ENCODE peak calls at places on chromosomes 4 and X, in five cellular contexts. I is K562, H is HepG2, L is HCT116, T is H1. N is an unnamed sample.
A peak's percentile ranks its signal among the peaks of the same experiment; 100 is the strongest.

GRCh38 chrX:110678591-110678990 is 117.0 kb downstream of the CHRDL1 start:
- DNase-seq in I (no peak), L (no peak), T (no peak), H (no peak), N (peak; percentile 3)

GRCh38 chrX:129653181-129653984 is 1.4 kb downstream of the APLN start:
- DNase-seq in T (no peak), H (no peak), L (no peak), I (no peak), N (no peak)

GRCh38 chr4:76087007-76087769 is 12.7 kb downstream of the ART3 start:
- DNase-seq in T (peak; percentile 64), L (peak; percentile 62), I (peak; percentile 55), H (peak; percentile 86), N (peak; percentile 76)

GRCh38 chr4:98574816-98575215 is 83.6 kb downstream of the TSPAN5 start:
- DNase-seq in I (no peak), L (no peak), T (no peak), H (no peak), N (no peak)

GRCh38 chr4:56462157-56462556 is 5.3 kb upstream of the SRP72 start:
- DNase-seq in H (no peak), I (no peak), L (no peak), T (no peak), N (no peak)

GRCh38 chr4:176270669-176271068 is 1.6 kb upstream of the ASB5 start:
- DNase-seq in H (peak; percentile 20), L (peak; percentile 93), T (no peak), I (no peak), N (no peak)

GRCh38 chr4:181752516-181752915 is 490.7 kb upstream of the TENM3 start:
- DNase-seq in H (no peak), I (no peak), T (no peak), L (no peak), N (no peak)

GRCh38 chr4:189547537-189547936 is 393.1 kb upstream of the FRG1 start:
- DNase-seq in H (no peak), L (no peak), I (no peak), T (no peak), N (peak; percentile 78)

GRCh38 chrX:133983974-133984578 is 1.3 kb downstream of the GPC3 start:
- DNase-seq in T (peak; percentile 55), H (no peak), I (no peak), L (no peak), N (no peak)

GRCh38 chr4:132059227-132059626 is 1089.9 kb upstream of the PCDH10 start:
- DNase-seq in I (no peak), T (no peak), L (no peak), H (no peak), N (no peak)

DNA sequence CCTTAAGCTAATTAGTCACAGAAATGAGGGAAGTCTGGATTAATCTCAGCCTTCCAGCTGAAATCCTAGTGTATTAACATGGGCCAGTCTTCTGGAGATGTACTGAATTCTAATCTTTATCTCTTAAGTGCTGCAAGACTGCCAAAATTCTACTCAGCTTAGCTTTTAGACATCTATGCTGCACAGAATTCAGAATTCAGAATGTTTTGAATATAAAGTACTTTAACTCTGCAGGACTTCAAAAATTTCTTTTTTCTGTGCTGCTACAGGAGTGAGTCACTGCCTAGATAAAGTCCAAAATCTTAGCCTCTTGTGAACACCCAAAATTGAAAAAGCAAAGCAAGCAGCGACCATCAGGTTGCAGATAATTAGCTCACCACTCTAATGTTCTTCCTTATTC is 1092.6 kb upstream of the PCDH10 start:
- DNase-seq in L (no peak), H (no peak), T (no peak), I (no peak), N (no peak)
- TF ChIP-seq JUND in L (no peak), H (no peak), T (no peak), I (no peak), N (no peak)

GRCh38 chrX:87813566-87813965 is 296.0 kb downstream of the KLHL4 start:
- DNase-seq in H (no peak), L (no peak), T (no peak), I (no peak), N (no peak)
- TF ChIP-seq JUND in H (no peak), L (no peak), T (no peak), I (no peak), N (no peak)

GRCh38 chr4:47838445-47838844 is 578 bp upstream of the CORIN start:
- DNase-seq in L (no peak), T (no peak), I (no peak), H (no peak), N (no peak)
- TF ChIP-seq JUND in L (no peak), T (no peak), I (no peak), H (no peak), N (no peak)

DNA sequence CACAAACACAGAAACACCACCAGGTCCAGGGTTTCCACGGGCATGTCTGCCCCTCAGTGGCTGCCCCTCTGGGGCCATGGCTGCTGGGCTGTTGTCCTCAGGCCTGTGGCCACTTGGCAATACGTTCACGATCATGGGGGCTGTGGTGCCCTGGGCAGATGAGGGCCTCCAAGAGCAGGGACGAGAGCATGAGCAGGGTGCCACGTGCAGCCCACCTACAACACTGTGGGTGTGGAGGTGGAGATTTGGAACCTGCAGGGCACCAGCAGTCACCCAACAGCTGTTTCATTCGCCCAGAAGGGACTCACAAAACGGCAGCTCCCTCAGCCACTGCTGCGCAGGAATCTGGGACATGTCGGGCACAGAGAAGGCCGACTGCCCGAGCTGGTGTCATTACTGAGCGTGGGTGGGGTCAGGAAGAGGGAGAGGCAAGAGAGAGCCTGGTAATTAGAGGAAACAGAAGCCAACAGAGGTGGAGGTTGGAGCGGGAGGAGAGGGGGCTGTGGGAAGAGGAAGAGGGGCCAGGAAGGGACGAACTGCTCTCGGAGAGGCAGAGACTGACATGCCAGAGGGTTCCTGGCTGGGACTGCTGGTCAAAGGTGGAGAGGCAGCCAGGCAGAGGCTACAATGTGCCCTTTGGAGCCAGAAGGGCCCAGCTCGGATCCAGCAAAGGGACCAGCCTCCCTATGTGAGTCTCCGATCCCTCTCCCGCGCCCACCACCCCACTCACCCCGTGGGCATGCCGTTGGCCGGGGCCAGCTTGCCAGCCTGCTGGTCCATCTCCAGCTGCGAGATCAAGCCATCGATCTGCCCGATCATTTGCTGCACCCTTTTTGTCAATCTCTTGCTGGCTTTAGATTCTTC is 23.1 kb downstream of the FGFR3 start:
- DNase-seq in I (no peak), T (no peak), L (no peak), H (no peak), N (no peak)
- TF ChIP-seq JUND in I (no peak), T (no peak), L (no peak), H (no peak), N (no peak)

GRCh38 chrX:24553016-24553415 is 87.9 kb downstream of the PDK3 start:
- DNase-seq in L (no peak), T (no peak), H (no peak), I (no peak), N (no peak)
- TF ChIP-seq JUND in L (no peak), T (no peak), H (no peak), I (no peak), N (no peak)

GRCh38 chr4:7067147-7067522 is 729 bp downstream of the GRPEL1 start:
- DNase-seq in H (peak; percentile 40), T (no peak), I (no peak), L (no peak), N (no peak)
- TF ChIP-seq JUND in H (no peak), T (no peak), I (no peak), L (no peak), N (no peak)

GRCh38 chr4:183840311-183840710 is 64.8 kb upstream of the STOX2 start:
- DNase-seq in H (peak; percentile 60), L (peak; percentile 43), I (peak; percentile 63), T (peak; percentile 86), N (peak; percentile 33)
- TF ChIP-seq JUND in H (no peak), L (no peak), I (peak; percentile 20), T (no peak), N (no peak)

GRCh38 chrX:123153846-123154335 is 30.2 kb upstream of the GRIA3 start:
- DNase-seq in T (no peak), L (no peak), I (no peak), H (no peak), N (no peak)

GRCh38 chrX:123155327-123155726 is 28.8 kb upstream of the GRIA3 start:
- DNase-seq in T (no peak), I (no peak), H (no peak), L (no peak), N (no peak)

GRCh38 chrX:123159403-123159802 is 24.7 kb upstream of the GRIA3 start:
- DNase-seq in I (no peak), H (no peak), T (no peak), L (no peak), N (no peak)

DNA sequence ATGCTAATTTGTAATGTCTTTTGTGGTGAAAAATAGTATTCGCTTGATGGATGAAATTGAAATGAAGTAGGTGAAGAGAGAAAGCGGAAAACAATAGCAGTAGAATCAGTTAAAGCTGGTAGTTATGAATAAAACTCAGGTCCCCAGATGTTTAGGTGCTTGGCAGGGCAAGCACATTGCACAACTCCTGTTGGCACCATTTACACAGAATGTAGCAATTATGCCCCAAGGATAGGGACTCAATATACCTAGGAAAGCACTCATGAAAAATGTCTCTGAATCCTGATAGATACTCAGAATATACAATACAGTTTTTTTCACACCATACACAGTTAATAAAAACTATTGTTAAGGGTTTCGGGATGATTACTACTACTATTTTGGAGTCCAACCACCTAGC is 26.5 kb upstream of the GRIA3 start:
- DNase-seq in H (no peak), T (no peak), I (no peak), L (no peak), N (no peak)
- TF ChIP-seq JUND in H (no peak), T (no peak), I (no peak), L (no peak), N (no peak)

DNA sequence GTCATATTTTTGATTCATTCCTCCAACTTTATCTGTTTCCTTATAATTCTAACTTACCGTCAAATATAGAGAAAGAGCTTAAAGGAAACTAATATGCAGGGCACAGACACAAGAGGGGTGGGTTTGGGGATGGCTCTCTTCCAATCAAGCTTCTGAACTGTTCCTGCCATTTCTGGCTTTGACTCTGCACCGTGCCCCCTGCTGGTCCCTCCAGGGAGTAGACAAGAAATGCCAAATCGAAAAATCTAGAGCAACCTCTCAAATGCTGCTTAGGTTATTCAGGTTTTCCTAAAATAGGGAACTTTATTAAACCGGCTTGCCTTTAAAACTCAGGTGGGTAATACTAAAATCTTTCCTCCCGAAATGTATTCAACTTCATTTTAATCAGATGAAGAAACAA is 39.8 kb upstream of the VCX3A start:
- DNase-seq in T (peak; percentile 45), I (no peak), L (no peak), H (no peak), N (no peak)
- TF ChIP-seq JUND in T (no peak), I (no peak), L (no peak), H (no peak), N (no peak)

DNA sequence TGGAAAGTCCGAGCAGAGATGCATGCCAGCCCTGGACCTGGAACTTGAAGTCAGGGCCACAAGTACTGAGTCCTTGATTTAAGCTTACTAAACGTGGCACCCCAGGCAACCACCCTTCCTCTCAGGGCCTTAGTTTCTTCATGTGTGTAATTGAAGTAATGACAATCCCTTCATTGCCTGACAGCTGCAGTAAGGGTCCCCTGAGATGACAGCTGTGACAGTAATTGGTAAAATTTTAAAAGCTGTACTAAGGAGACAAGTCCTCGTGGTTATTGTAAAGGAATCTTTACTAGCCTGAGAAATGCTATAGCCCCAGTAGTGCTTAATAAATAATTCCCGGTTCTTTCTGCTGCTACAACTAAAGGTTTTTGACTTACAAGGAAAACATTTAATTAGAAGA is 175.1 kb upstream of the RADX start:
- DNase-seq in L (no peak), I (no peak), T (no peak), H (no peak), N (no peak)
- TF ChIP-seq JUND in L (no peak), I (no peak), T (no peak), H (no peak), N (no peak)